ENCODE peak calls at places on chromosome 6, in seven cellular contexts. P is CD8-positive, alpha-beta memory T cell; M is aorta; O is adrenal gland; Y is fibroblast of lung; J is esophagus squamous epithelium; C is prostate gland. X is an unnamed sample. For H3K9me3, the result is how much of the 10 kb centered on the place peaks cover.

GRCh38 chr6:35948725-35949124 is 27.8 kb upstream of the SRPK1 start:
- DNase-seq in Y (no peak), J (no peak), P (no peak), O (no peak), M (no peak), C (no peak), X (no peak)

GRCh38 chr6:138476116-138476515 is 23.2 kb downstream of the NHSL1 start:
- DNase-seq in C (no peak), O (no peak), M (no peak), J (no peak), Y (no peak), P (no peak), X (no peak)

GRCh38 chr6:139569561-139569960 is 195.1 kb upstream of the CITED2 start:
- DNase-seq in O (no peak), C (no peak), J (no peak), M (no peak), P (no peak), Y (peak), X (no peak)

GRCh38 chr6:92682999-92683398 is 736.4 kb downstream of the EPHA7 start:
- DNase-seq in C (no peak), P (no peak), M (no peak), J (no peak), O (no peak), Y (no peak), X (no peak)

GRCh38 chr6:27630727-27631613 is 158.1 kb upstream of the ZNF184 start:
- DNase-seq in C (peak), O (peak), M (no peak), Y (peak), J (no peak), P (no peak), X (no peak)

GRCh38 chr6:90375681-90376439 is 79.2 kb upstream of the BACH2 start:
- DNase-seq in Y (peak), C (peak), O (no peak), P (no peak), M (no peak), J (no peak), X (no peak)

GRCh38 chr6:87968435-87969278 is 79.0 kb upstream of the SPACA1 start:
- DNase-seq in J (no peak), M (no peak), Y (peak), O (no peak), P (no peak), C (peak), X (no peak)

GRCh38 chr6:34148864-34149810 is 3.2 kb upstream of the GRM4 start:
- DNase-seq in C (no peak), P (no peak), M (peak), O (no peak), Y (no peak), J (no peak), X (no peak)

GRCh38 chr6:40298207-40298606 is 289.0 kb downstream of the LRFN2 start:
- DNase-seq in C (no peak), Y (no peak), J (no peak), M (no peak), P (no peak), O (no peak), X (no peak)

GRCh38 chr6:88914885-88915598 is 48.4 kb downstream of the RNGTT start:
- DNase-seq in O (no peak), J (no peak), C (no peak), M (no peak), Y (no peak), P (no peak), X (no peak)

GRCh38 chr6:132298344-132298949 is 102.8 kb downstream of the MOXD1 start:
- DNase-seq in P (no peak), M (no peak), O (peak), J (no peak), Y (peak), C (peak), X (no peak)

GRCh38 chr6:9131616-9132015 is 696.3 kb upstream of the SLC35B3 start:
- DNase-seq in J (no peak), C (peak), P (no peak), M (no peak), O (peak), Y (peak), X (no peak)

GRCh38 chr6:107655245-107655644 is 165.3 kb downstream of the SOBP start:
- DNase-seq in O (no peak), P (no peak), C (no peak), J (no peak), Y (no peak), M (no peak), X (no peak)

GRCh38 chr6:164753517-164753916 is 555.9 kb downstream of the C6orf118 start:
- DNase-seq in J (no peak), C (no peak), M (no peak), Y (no peak), O (no peak), P (no peak), X (no peak)

GRCh38 chr6:20873425-20874190 is 339.4 kb downstream of the CDKAL1 start:
- DNase-seq in C (no peak), M (no peak), Y (peak), O (no peak), P (no peak), J (no peak), X (no peak)

GRCh38 chr6:38522322-38522721 is 117.4 kb downstream of the BTBD9 start:
- DNase-seq in P (no peak), O (peak), M (no peak), J (no peak), Y (peak), C (no peak), X (no peak)

GRCh38 chr6:168971549-168971948 is 282.1 kb downstream of the THBS2 start:
- DNase-seq in O (no peak), C (no peak), Y (no peak), J (no peak), M (no peak), P (no peak), X (no peak)

GRCh38 chr6:163345931-163346330 is 68.6 kb upstream of the QKI start:
- DNase-seq in P (no peak), M (peak), Y (no peak), C (no peak), J (no peak), O (no peak), X (no peak)

GRCh38 chr6:144338474-144338873 is 53.3 kb downstream of the UTRN start:
- DNase-seq in J (no peak), P (no peak), C (no peak), M (no peak), Y (no peak), O (no peak), X (no peak)

GRCh38 chr6:89037156-89037900 is 43.2 kb upstream of the PNRC1 start:
- DNase-seq in J (no peak), P (no peak), Y (no peak), C (no peak), O (no peak), M (no peak), X (no peak)

GRCh38 chr6:80544500-80545055 is 438.1 kb downstream of the BCKDHB start:
- DNase-seq in J (no peak), C (no peak), O (no peak), Y (no peak), M (no peak), P (no peak), X (no peak)

GRCh38 chr6:91142154-91142553 is 555.3 kb upstream of the MAP3K7 start:
- DNase-seq in P (no peak), O (no peak), C (no peak), J (no peak), Y (no peak), M (no peak), X (no peak)

GRCh38 chr6:113076817-113077216 is 729.7 kb downstream of the RFPL4B start:
- DNase-seq in O (no peak), J (no peak), P (no peak), M (no peak), C (no peak), Y (no peak), X (no peak)

GRCh38 chr6:55705381-55705780 is 126.4 kb upstream of the HMGCLL1 start:
- DNase-seq in O (no peak), Y (peak), J (no peak), P (no peak), M (no peak), C (no peak), X (no peak)

GRCh38 chr6:85679445-85680123 is 36.9 kb upstream of the SYNCRIP start:
- DNase-seq in M (no peak), O (no peak), Y (peak), P (no peak), C (no peak), J (no peak), X (no peak)

GRCh38 chr6:125421853-125422252 is 120.1 kb upstream of the HDDC2 start:
- DNase-seq in J (no peak), O (no peak), C (no peak), M (peak), P (no peak), Y (no peak), X (no peak)

GRCh38 chr6:144211160-144211559 is 60.8 kb downstream of the STX11 start:
- DNase-seq in J (no peak), C (no peak), Y (peak), P (no peak), O (no peak), M (no peak), X (no peak)

GRCh38 chr6:119076173-119076965 is 2.1 kb downstream of the FAM184A start:
- DNase-seq in J (no peak), C (no peak), Y (no peak), O (no peak), P (peak), M (no peak), X (no peak)

GRCh38 chr6:128919831-128920230 is 36.9 kb downstream of the LAMA2 start:
- DNase-seq in Y (no peak), P (no peak), J (no peak), O (no peak), C (no peak), M (no peak), X (no peak)

GRCh38 chr6:150744522-150745260 is 120.8 kb upstream of the MTHFD1L start:
- DNase-seq in C (no peak), P (no peak), M (no peak), Y (no peak), O (no peak), J (no peak), X (no peak)

GRCh38 chr6:36912583-36912982 is 26.8 kb downstream of the C6orf89 start:
- DNase-seq in C (peak), P (peak), M (no peak), J (no peak), Y (peak), O (no peak), X (peak)

GRCh38 chr6:52102330-52102932 is 15.0 kb upstream of the PKHD1 start:
- DNase-seq in P (no peak), C (no peak), M (no peak), O (no peak), J (no peak), Y (no peak), X (no peak)

GRCh38 chr6:93468291-93468690 is 48.9 kb upstream of the EPHA7 start:
- DNase-seq in C (no peak), M (no peak), J (no peak), Y (peak), P (no peak), O (no peak), X (no peak)

GRCh38 chr6:152575621-152576150 is 61.5 kb downstream of the SYNE1 start:
- DNase-seq in M (no peak), Y (peak), C (peak), O (peak), P (no peak), J (no peak), X (no peak)

GRCh38 chr6:142925575-142926110 is 19.3 kb downstream of the HIVEP2 start:
- DNase-seq in J (no peak), Y (peak), O (no peak), P (no peak), C (no peak), M (no peak), X (no peak)

GRCh38 chr6:117976030-117976651 is 69.1 kb downstream of the SLC35F1 start:
- DNase-seq in Y (peak), P (no peak), O (no peak), J (no peak), M (no peak), C (peak), X (no peak)

GRCh38 chr6:49087372-49087771 is 375.7 kb downstream of the MMUT start:
- DNase-seq in P (no peak), M (no peak), C (no peak), J (no peak), O (no peak), Y (peak), X (no peak)

GRCh38 chr6:143313163-143313562 is 137.3 kb downstream of the ADAT2 start:
- DNase-seq in Y (no peak), C (no peak), P (no peak), J (no peak), M (no peak), O (no peak), X (no peak)

GRCh38 chr6:170181338-170181690 is 109.6 kb downstream of the DLL1 start:
- DNase-seq in C (no peak), M (no peak), O (no peak), Y (no peak), J (no peak), P (no peak), X (no peak)

GRCh38 chr6:170182093-170182780 is 108.6 kb downstream of the DLL1 start:
- DNase-seq in P (no peak), M (no peak), O (no peak), J (no peak), Y (no peak), C (no peak), X (no peak)

GRCh38 chr6:170183521-170183920 is 107.4 kb downstream of the DLL1 start:
- DNase-seq in Y (no peak), C (no peak), O (no peak), J (no peak), M (no peak), P (no peak), X (no peak)

GRCh38 chr6:170184324-170184723 is 106.6 kb downstream of the DLL1 start:
- DNase-seq in C (no peak), M (no peak), J (no peak), Y (no peak), P (no peak), O (no peak), X (no peak)

GRCh38 chr6:170182781-170183120 is 108.1 kb downstream of the DLL1 start:
- DNase-seq in M (no peak), P (no peak), J (no peak), C (no peak), O (no peak), Y (no peak), X (no peak)
- H3K9me3 ChIP-seq in M (under half), P (under half), J (under half), C (under half), O (under half), Y (under half), X (under half)

GRCh38 chr6:109298605-109299004 is 83.7 kb downstream of the CD164 start:
- DNase-seq in J (no peak), P (no peak), M (no peak), C (no peak), O (no peak), Y (no peak), X (no peak)

GRCh38 chr6:109302176-109302575 is 80.1 kb downstream of the CD164 start:
- DNase-seq in J (no peak), O (no peak), P (no peak), C (no peak), Y (no peak), M (no peak), X (no peak)

GRCh38 chr6:109303149-109303548 is 79.1 kb downstream of the CD164 start:
- DNase-seq in P (no peak), J (no peak), O (no peak), C (no peak), M (no peak), Y (no peak), X (no peak)

GRCh38 chr6:109299695-109300564 is 82.3 kb downstream of the CD164 start:
- DNase-seq in P (no peak), M (no peak), C (peak), Y (no peak), O (no peak), J (no peak), X (no peak)

DNA sequence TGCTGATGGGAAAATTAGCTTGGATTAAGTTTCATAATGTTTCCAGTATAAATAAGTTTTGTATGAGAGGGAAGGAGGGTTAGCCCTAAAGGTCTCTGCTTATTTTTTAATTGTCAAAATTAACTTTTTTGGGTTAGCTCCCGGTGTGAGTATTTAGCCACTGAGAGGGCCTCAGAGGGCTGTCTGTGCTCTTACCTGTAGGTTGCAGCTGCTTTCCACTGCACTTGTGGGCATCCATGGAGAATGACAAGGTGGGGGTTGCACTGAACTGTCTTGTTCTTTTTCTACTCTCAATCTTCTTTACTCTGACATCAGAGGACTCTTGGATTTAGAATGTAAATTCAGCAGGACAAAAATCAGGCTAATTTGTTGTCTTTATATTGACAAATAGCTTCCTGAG is 81.4 kb downstream of the CD164 start:
- DNase-seq in C (no peak), J (no peak), M (no peak), Y (no peak), P (no peak), O (no peak), X (no peak)
- H3K27ac ChIP-seq in C (peak), J (no peak), M (peak), Y (no peak), P (no peak), O (no peak), X (no peak)

GRCh38 chr6:103879800-103880199 is 979.9 kb downstream of the HACE1 start:
- DNase-seq in M (no peak), Y (no peak), C (no peak), P (no peak), J (no peak), O (no peak), X (no peak)
- H3K9me3 ChIP-seq in M (under half), Y (under half), C (under half), P (under half), J (under half), O (under half), X (under half)

GRCh38 chr6:53530780-53531386 is 14.0 kb downstream of the GCLC start:
- DNase-seq in J (no peak), C (no peak), O (no peak), M (no peak), P (no peak), Y (no peak), X (no peak)
- H3K27ac ChIP-seq in J (peak), C (no peak), O (no peak), M (no peak), P (no peak), Y (no peak), X (no peak)

GRCh38 chr6:332671-333070 is 40.4 kb downstream of the DUSP22 start:
- DNase-seq in O (no peak), Y (peak), P (no peak), C (no peak), M (no peak), J (no peak), X (no peak)
- H3K9me3 ChIP-seq in O (under half), Y (under half), P (under half), C (under half), M (under half), J (under half), X (under half)

DNA sequence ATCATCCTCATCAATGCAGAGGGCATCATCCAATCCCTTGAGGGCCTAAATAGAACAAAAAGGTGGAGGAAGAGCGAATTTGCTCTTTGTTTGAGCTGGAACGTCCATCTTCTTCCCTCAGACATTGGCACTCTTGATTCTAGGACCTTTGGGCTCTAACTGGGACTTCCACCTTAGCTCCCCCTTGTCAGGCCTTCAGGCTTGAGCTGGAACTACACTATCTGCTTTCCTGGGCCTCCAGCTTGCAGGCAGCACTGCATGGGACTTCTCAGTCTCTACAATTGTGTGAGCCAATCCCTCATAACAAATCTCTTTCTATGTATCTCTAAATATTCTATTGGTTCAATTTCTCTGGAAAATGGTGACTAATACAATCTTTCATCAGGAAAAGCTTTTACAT is 155.4 kb downstream of the MCHR2 start:
- DNase-seq in J (no peak), M (no peak), Y (no peak), P (no peak), C (no peak), O (no peak), X (no peak)
- H3K27ac ChIP-seq in J (no peak), M (no peak), Y (no peak), P (no peak), C (no peak), O (no peak), X (no peak)

DNA sequence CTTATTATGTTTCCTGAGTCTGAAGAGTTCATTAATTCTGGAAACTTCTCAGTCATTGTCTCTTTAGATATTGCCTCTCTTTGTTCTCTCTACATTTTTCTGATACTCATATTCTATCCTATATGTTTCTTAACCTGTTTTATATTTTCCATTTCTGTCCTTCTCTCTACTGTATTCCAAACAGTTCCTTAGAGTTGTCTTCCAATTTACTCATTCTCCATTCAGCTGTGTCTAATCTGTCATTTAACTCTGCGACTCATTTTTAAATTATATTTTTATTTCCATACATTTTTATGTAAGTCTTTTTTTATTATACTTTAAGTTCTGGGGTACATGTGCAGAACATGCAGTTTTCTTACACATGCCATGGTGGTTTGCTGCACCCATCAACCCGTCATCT is 251.8 kb downstream of the NRN1 start:
- DNase-seq in M (no peak), O (no peak), C (no peak), P (no peak), J (no peak), Y (no peak), X (no peak)
- H3K9me3 ChIP-seq in M (under half), O (under half), C (under half), P (under half), J (under half), Y (under half), X (under half)